ENCODE peak calls at places on chromosomes 1 and 21, in four cellular contexts. K, S, H and O are unnamed samples.

GRCh38 chr1:59900640-59901039 is 25.9 kb downstream of the CYP2J2 start:
- DNase-seq in K (no peak), S (no peak), H (no peak), O (no peak)

GRCh38 chr21:36860736-36861594 is 105.5 kb downstream of the HLCS start:
- DNase-seq in K (peak; percentile 79), S (peak; percentile 31), H (peak; percentile 62), O (no peak)

GRCh38 chr1:78176448-78176847 is 130.7 kb downstream of the GIPC2 start:
- DNase-seq in K (peak; percentile 91), S (peak; percentile 10), H (peak; percentile 48), O (peak; percentile 57)

GRCh38 chr1:66266756-66267155 is 267.2 kb upstream of the SGIP1 start:
- DNase-seq in K (no peak), S (no peak), H (no peak), O (no peak)

GRCh38 chr1:156705321-156705917 is at the start of gene CRABP2:
- DNase-seq in K (no peak), S (no peak), H (no peak), O (peak; percentile 20)

GRCh38 chr1:188433428-188433827 is 1604.7 kb downstream of the PLA2G4A start:
- DNase-seq in K (peak; percentile 83), S (no peak), H (no peak), O (no peak)

GRCh38 chr1:51488372-51489050 is 30.6 kb downstream of the EPS15 start:
- DNase-seq in K (peak; percentile 16), S (no peak), H (no peak), O (no peak)

GRCh38 chr1:181119076-181119989 is 30.8 kb downstream of the IER5 start:
- DNase-seq in K (no peak), S (peak; percentile 27), H (no peak), O (no peak)

GRCh38 chr1:156478250-156478627 is 22.3 kb downstream of the MEF2D start:
- DNase-seq in K (no peak), S (no peak), H (no peak), O (no peak)

GRCh38 chr21:33428669-33429068 is 25.5 kb downstream of the IFNGR2 start:
- DNase-seq in K (no peak), S (no peak), H (no peak), O (no peak)

GRCh38 chr1:192485692-192486436 is 89.7 kb upstream of the RGS1 start:
- DNase-seq in K (peak; percentile 99), S (no peak), H (peak; percentile 99), O (peak; percentile 41)

GRCh38 chr1:2530501-2531361 is 668 bp upstream of the HES5 start:
- DNase-seq in K (no peak), S (peak; percentile 59), H (no peak), O (peak; percentile 59)

GRCh38 chr1:164617607-164618564 is 58.9 kb downstream of the PBX1 start:
- DNase-seq in K (peak; percentile 42), S (no peak), H (no peak), O (peak; percentile 43)

GRCh38 chr1:151720974-151721787 is at the start of gene RIIAD1:
- DNase-seq in K (no peak), S (peak; percentile 30), H (no peak), O (no peak)

GRCh38 chr1:96416111-96416595 is 305.4 kb upstream of the PTBP2 start:
- DNase-seq in K (peak; percentile 99), S (no peak), H (peak; percentile 97), O (peak; percentile 9)

GRCh38 chr21:24224411-24224810 is 1382.9 kb downstream of the MRPL39 start:
- DNase-seq in K (no peak), S (no peak), H (no peak), O (no peak)

GRCh38 chr1:7691557-7691956 is 79.5 kb upstream of the VAMP3 start:
- DNase-seq in K (no peak), S (no peak), H (no peak), O (no peak)

GRCh38 chr1:53375440-53375839 is 47.6 kb upstream of the LRP8 start:
- DNase-seq in K (no peak), S (no peak), H (no peak), O (no peak)

GRCh38 chr1:243821177-243821680 is 28.8 kb downstream of the AKT3 start:
- DNase-seq in K (no peak), S (no peak), H (no peak), O (no peak)

GRCh38 chr21:35052786-35053185 is 3.7 kb upstream of the RUNX1 start:
- DNase-seq in K (no peak), S (no peak), H (no peak), O (no peak)

GRCh38 chr1:106798991-106799390 is 257.5 kb upstream of the PRMT6 start:
- DNase-seq in K (peak; percentile 1), S (no peak), H (no peak), O (no peak)

GRCh38 chr1:38997034-38997900 is 6.2 kb downstream of the AKIRIN1 start:
- DNase-seq in K (no peak), S (no peak), H (no peak), O (no peak)

GRCh38 chr1:37434292-37434907 is 40.0 kb upstream of the ZC3H12A start:
- DNase-seq in K (peak; percentile 21), S (peak; percentile 40), H (no peak), O (peak; percentile 66)

GRCh38 chr1:8702121-8702520 is 115.3 kb downstream of the RERE start:
- DNase-seq in K (no peak), S (peak; percentile 49), H (no peak), O (peak; percentile 57)

GRCh38 chr1:147748687-147749350 is 11.6 kb downstream of the GJA5 start:
- DNase-seq in K (no peak), S (no peak), H (no peak), O (no peak)

GRCh38 chr1:10979483-10979920 is 33.0 kb upstream of the TARDBP start:
- DNase-seq in K (no peak), S (peak; percentile 62), H (no peak), O (peak; percentile 42)

GRCh38 chr1:9537863-9538668 is 1.2 kb upstream of the SLC25A33 start:
- DNase-seq in K (no peak), S (peak; percentile 82), H (no peak), O (peak; percentile 50)

GRCh38 chr1:150813028-150813707 is 5.1 kb upstream of the CTSK start:
- DNase-seq in K (peak; percentile 77), S (peak; percentile 61), H (peak; percentile 37), O (peak; percentile 80)

GRCh38 chr1:97038410-97038809 is 316.8 kb downstream of the PTBP2 start:
- DNase-seq in K (peak; percentile 53), S (no peak), H (no peak), O (no peak)

GRCh38 chr1:78526496-78526895 is 35.7 kb downstream of the PTGFR start:
- DNase-seq in K (no peak), S (no peak), H (no peak), O (no peak)

GRCh38 chr21:22813201-22813600 is 1815.0 kb downstream of the NCAM2 start:
- DNase-seq in K (no peak), S (no peak), H (no peak), O (no peak)

GRCh38 chr1:213326666-213327317 is 275.8 kb downstream of the RPS6KC1 start:
- DNase-seq in K (peak; percentile 77), S (no peak), H (peak; percentile 27), O (peak; percentile 11)

GRCh38 chr1:227586733-227587132 is 23.4 kb downstream of the ZNF678 start:
- DNase-seq in K (no peak), S (no peak), H (no peak), O (no peak)

GRCh38 chr1:61012365-61012764 is 70.0 kb upstream of the NFIA start:
- DNase-seq in K (no peak), S (no peak), H (no peak), O (no peak)

GRCh38 chr1:87346130-87346804 is 17.6 kb downstream of the LMO4 start:
- DNase-seq in K (no peak), S (peak; percentile 32), H (no peak), O (no peak)

GRCh38 chr1:111747282-111747734 is 8.1 kb upstream of the INKA2 start:
- DNase-seq in K (peak; percentile 77), S (peak; percentile 86), H (peak; percentile 50), O (peak; percentile 71)

GRCh38 chr1:208834346-208835081 is 590.3 kb upstream of the PLXNA2 start:
- DNase-seq in K (no peak), S (no peak), H (no peak), O (no peak)

GRCh38 chr1:162367073-162367472 is 9.6 kb downstream of the SPATA46 start:
- DNase-seq in K (no peak), S (peak; percentile 25), H (no peak), O (no peak)
- H3K4me3 ChIP-seq in K (peak overlapping the region; percentile 23), S (no peak overlapping the region), H (no peak overlapping the region), O (no peak overlapping the region)

GRCh38 chr1:24110642-24111263 is 1.2 kb downstream of the MYOM3 start:
- DNase-seq in K (no peak), S (no peak), H (no peak), O (no peak)

GRCh38 chr1:24112381-24113169 is 640 bp upstream of the MYOM3 start:
- DNase-seq in K (peak; percentile 65), S (peak; percentile 81), H (peak; percentile 33), O (peak; percentile 73)

GRCh38 chr1:24111264-24111997 is 504 bp downstream of the MYOM3 start:
- DNase-seq in K (no peak), S (no peak), H (no peak), O (no peak)

GRCh38 chr1:24109686-24110475 is 2.1 kb downstream of the MYOM3 start:
- DNase-seq in K (no peak), S (no peak), H (no peak), O (no peak)

GRCh38 chr1:24111998-24112380 is at the start of gene MYOM3:
- DNase-seq in K (no peak), S (no peak), H (no peak), O (no peak)
- H3K4me3 ChIP-seq in K (no peak within 1 kb of the TSS), S (no peak within 1 kb of the TSS), H (peak within 1 kb of the TSS; percentile 5), O (no peak within 1 kb of the TSS)

GRCh38 chr1:4120557-4121292 is 220.7 kb upstream of the C1orf174 start:
- DNase-seq in K (no peak), S (no peak), H (no peak), O (no peak)

GRCh38 chr1:4121834-4122512 is 221.9 kb upstream of the C1orf174 start:
- DNase-seq in K (no peak), S (no peak), H (no peak), O (no peak)

GRCh38 chr1:4118746-4119515 is 218.9 kb upstream of the C1orf174 start:
- DNase-seq in K (no peak), S (no peak), H (no peak), O (no peak)

GRCh38 chr1:4121293-4121684 is 221.2 kb upstream of the C1orf174 start:
- DNase-seq in K (no peak), S (no peak), H (no peak), O (no peak)

GRCh38 chr1:4119516-4120220 is 219.6 kb upstream of the C1orf174 start:
- DNase-seq in K (no peak), S (no peak), H (no peak), O (no peak)
- H3K4me3 ChIP-seq in K (no peak overlapping the region), S (no peak overlapping the region), H (no peak overlapping the region), O (no peak overlapping the region)

GRCh38 chr1:199083680-199084079 is 444.8 kb downstream of the PTPRC start:
- DNase-seq in K (peak; percentile 75), S (no peak), H (no peak), O (no peak)
- H3K4me3 ChIP-seq in K (no peak overlapping the region), S (no peak overlapping the region), H (no peak overlapping the region), O (no peak overlapping the region)